ENCODE peak calls at places on chromosomes 2 and 18, in ten cellular contexts. T is T-helper 17 cell, E is thoracic aorta, M is SK-N-SH, J is H9, U is cardiac muscle cell, C is GM23248, X is sigmoid colon, F is lower lobe of right lung, W is IMR-90. G is an unnamed sample. For H3K9me3, the result is how much of the 10 kb centered on the place peaks cover.

GRCh38 chr2:110858993-110859770 is 126.8 kb downstream of the ACOXL start:
- DNase-seq in T (no peak), E (no peak), M (no peak), J (no peak), U (no peak), C (no peak), X (no peak), F (no peak), W (no peak), G (no peak)

GRCh38 chr2:98507461-98507860 is 62.8 kb downstream of the INPP4A start:
- DNase-seq in T (no peak), E (no peak), M (no peak), J (no peak), U (no peak), C (no peak), X (no peak), F (no peak), W (no peak), G (no peak)

GRCh38 chr18:31426021-31426420 is 21.5 kb upstream of the DSG3 start:
- DNase-seq in T (no peak), E (no peak), M (no peak), J (no peak), U (no peak), C (no peak), X (no peak), F (no peak), W (no peak), G (no peak)

GRCh38 chr2:120415060-120415459 is 69.1 kb downstream of the INHBB start:
- DNase-seq in T (no peak), E (no peak), M (no peak), J (no peak), U (no peak), C (no peak), X (no peak), F (no peak), W (no peak), G (no peak)

GRCh38 chr2:159285433-159285832 is 1.1 kb downstream of the WDSUB1 start:
- DNase-seq in T (no peak), E (no peak), M (no peak), J (no peak), U (no peak), C (no peak), X (no peak), F (peak), W (no peak), G (no peak)

GRCh38 chr2:224325941-224326340 is 76.0 kb downstream of the FAM124B start:
- DNase-seq in T (no peak), E (no peak), M (no peak), J (no peak), U (no peak), C (no peak), X (no peak), F (no peak), W (no peak), G (no peak)

GRCh38 chr2:85353876-85354285 is 447 bp downstream of the RETSAT start:
- DNase-seq in T (no peak), E (no peak), M (peak), J (no peak), U (peak), C (peak), X (peak), F (peak), W (peak), G (peak)

GRCh38 chr2:196291873-196292800 is 120.8 kb upstream of the STK17B start:
- DNase-seq in T (no peak), E (no peak), M (no peak), J (no peak), U (no peak), C (no peak), X (no peak), F (peak), W (no peak), G (no peak)

GRCh38 chr2:64625352-64626145 is 28.2 kb downstream of the SERTAD2 start:
- DNase-seq in T (no peak), E (no peak), M (peak), J (peak), U (no peak), C (no peak), X (peak), F (no peak), W (no peak), G (no peak)

GRCh38 chr18:48488388-48488850 is 50.4 kb upstream of the CTIF start:
- DNase-seq in T (no peak), E (peak), M (no peak), J (no peak), U (peak), C (peak), X (no peak), F (peak), W (peak), G (peak)

GRCh38 chr2:231321556-231322334 is 73.8 kb upstream of the B3GNT7 start:
- DNase-seq in T (no peak), E (no peak), M (no peak), J (no peak), U (no peak), C (no peak), X (peak), F (peak), W (no peak), G (no peak)

GRCh38 chr2:44295636-44296359 is 20.5 kb downstream of the SLC3A1 start:
- DNase-seq in T (no peak), E (no peak), M (no peak), J (peak), U (no peak), C (no peak), X (no peak), F (no peak), W (no peak), G (no peak)

GRCh38 chr2:173230181-173230580 is 124.5 kb upstream of the CDCA7 start:
- DNase-seq in T (no peak), E (no peak), M (no peak), J (no peak), U (no peak), C (no peak), X (no peak), F (no peak), W (no peak), G (no peak)

DNA sequence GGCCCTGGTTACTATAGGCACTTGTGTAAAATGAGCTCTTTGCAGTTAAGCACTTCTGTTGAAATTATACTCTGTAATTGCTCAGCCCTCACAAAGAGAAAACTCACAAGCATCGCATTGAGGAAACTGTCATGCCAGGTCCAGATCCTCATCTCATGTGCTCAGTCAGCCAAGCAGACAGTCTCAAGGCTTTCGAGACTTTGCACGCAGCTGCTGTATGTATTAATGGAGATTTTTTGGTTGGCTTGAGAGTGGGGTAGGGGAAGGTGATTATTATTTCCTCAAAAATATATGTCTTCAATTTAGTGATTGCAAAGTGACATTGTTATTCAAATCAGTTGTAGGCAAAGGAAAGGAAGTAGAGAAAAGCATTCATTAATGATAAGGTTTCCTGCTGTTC is 32.9 kb upstream of the PHLPP1 start:
- DNase-seq in T (no peak), E (no peak), M (no peak), J (no peak), U (no peak), C (no peak), X (no peak), F (no peak), W (no peak), G (no peak)
- H3K9me3 ChIP-seq in T (under half), E (under half), M (under half), J (under half), U (under half), C (under half), X (under half), F (under half), W (under half), G (under half)

GRCh38 chr2:80546766-80547165 is 242.2 kb upstream of the LRRTM1 start:
- DNase-seq in T (no peak), E (no peak), M (no peak), J (peak), U (no peak), C (no peak), X (no peak), F (no peak), W (no peak), G (no peak)
- H3K9me3 ChIP-seq in T (under half), E (under half), M (under half), J (under half), U (under half), C (under half), X (under half), F (under half), W (under half), G (under half)

GRCh38 chr18:74472312-74472711 is 15.2 kb upstream of the DIPK1C start:
- DNase-seq in T (no peak), E (no peak), M (no peak), J (no peak), U (peak), C (no peak), X (no peak), F (no peak), W (no peak), G (no peak)
- H3K9me3 ChIP-seq in T (under half), E (under half), M (under half), J (under half), U (under half), C (under half), X (under half), F (under half), W (under half), G (under half)

DNA sequence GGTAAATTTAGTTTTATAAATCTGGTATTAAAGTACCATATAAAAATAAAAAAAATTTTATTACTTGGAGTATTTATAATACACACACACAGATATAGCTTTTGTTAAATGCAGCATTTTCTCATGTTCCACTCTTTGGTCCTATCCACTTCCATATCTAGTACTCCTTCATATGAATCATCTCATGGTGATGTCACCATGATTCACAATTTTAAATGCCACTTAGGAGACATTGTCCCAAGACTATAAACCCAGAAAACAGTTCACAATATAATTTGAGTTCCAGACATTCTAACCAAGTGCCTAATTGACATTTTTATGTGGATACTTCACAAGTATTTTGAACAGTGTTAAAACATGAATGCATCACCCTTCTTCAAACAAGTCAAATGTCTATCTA is 1398.3 kb downstream of the DSC3 start:
- DNase-seq in T (no peak), E (no peak), M (no peak), J (no peak), U (peak), C (peak), X (no peak), F (no peak), W (peak), G (no peak)
- H3K9me3 ChIP-seq in T (under half), E (under half), M (under half), J (under half), U (under half), C (under half), X (under half), F (under half), W (under half), G (under half)

DNA sequence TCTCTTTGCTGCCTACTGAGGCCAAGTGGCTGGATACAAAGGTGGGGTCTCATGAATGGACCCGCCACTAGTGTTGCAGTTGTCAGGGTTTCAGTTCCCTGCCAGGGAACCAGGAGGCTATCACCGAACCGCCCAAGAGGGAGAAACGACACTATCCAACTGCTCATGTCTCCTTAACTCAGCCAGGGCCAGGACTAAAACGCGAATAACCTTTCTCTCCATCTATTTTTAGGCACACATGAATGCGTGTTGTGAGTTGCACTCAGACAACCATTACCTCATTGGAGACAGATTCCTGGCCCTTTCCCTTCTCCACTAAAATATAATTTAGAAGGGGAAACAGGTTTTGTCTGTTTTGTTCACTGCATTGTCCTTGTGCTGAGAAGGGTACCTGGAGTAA is 559.5 kb downstream of the SOCS6 start:
- DNase-seq in T (no peak), E (no peak), M (no peak), J (no peak), U (no peak), C (no peak), X (no peak), F (no peak), W (no peak), G (no peak)
- H3K9me3 ChIP-seq in T (under half), E (under half), M (under half), J (under half), U (under half), C (under half), X (under half), F (under half), W (under half), G (under half)

G was measured in right lobe of liver.